ENCODE peak calls at places on chromosomes 16 and 17, in four cellular contexts. Q is Right ventricle myocardium superior; A is activated gamma-delta T cell treated with anti-CD3 and anti-CD28 coated beads, Interleukin-2, amount 50 U/mL, for 16 hours; K is AG10803. H is an unnamed sample.

GRCh38 chr16:79272141-79272577 is 328.4 kb downstream of the MAF start:
- DNase-seq in K (no peak), A (peak), Q (no peak), H (no peak)

GRCh38 chr17:2719861-2720260 is 8.3 kb upstream of the CLUH start:
- DNase-seq in Q (no peak), K (no peak), A (no peak), H (no peak)

GRCh38 chr17:70905796-70906195 is 736.5 kb downstream of the KCNJ2 start:
- DNase-seq in Q (peak), A (no peak), K (peak), H (peak)

GRCh38 chr17:77881545-77881944 is 77.0 kb upstream of the TNRC6C start:
- DNase-seq in K (peak), A (peak), Q (peak), H (peak)

GRCh38 chr16:75147968-75148310 is 385 bp upstream of the ZFP1 start:
- DNase-seq in Q (no peak), K (no peak), A (no peak), H (no peak)

GRCh38 chr17:34099859-34100258 is 155.2 kb upstream of the CCL2 start:
- DNase-seq in K (no peak), A (no peak), Q (no peak), H (no peak)

GRCh38 chr17:60229189-60229802 is 79.5 kb downstream of the CA4 start:
- DNase-seq in A (no peak), K (peak), Q (no peak), H (peak)

GRCh38 chr17:36932383-36933173 is 4.7 kb upstream of the LHX1 start:
- DNase-seq in A (no peak), Q (no peak), K (no peak), H (no peak)

GRCh38 chr16:59039066-59039465 is 304.9 kb upstream of the GOT2 start:
- DNase-seq in Q (no peak), K (peak), A (no peak), H (no peak)

GRCh38 chr17:38559025-38559879 is 46.5 kb downstream of the SRCIN1 start:
- DNase-seq in K (peak), Q (peak), A (peak), H (peak)

GRCh38 chr16:57530104-57530522 is 6.3 kb downstream of the CCDC102A start:
- DNase-seq in Q (peak), A (peak), K (peak), H (peak)

H was measured in EL.